ENCODE peak calls at places on chromosomes 1 and 21, in six cellular contexts. A is CD4-positive, alpha-beta T cell; T is effector memory CD4-positive, alpha-beta T cell; U is IMR-90; V is A673; J is OCI-LY7. P is an unnamed sample.

GRCh38 chr1:245365071-245365470 is 210.3 kb downstream of the KIF26B start:
- DNase-seq in T (no peak), U (no peak), V (no peak), A (no peak), J (peak; percentile 2), P (no peak)

GRCh38 chr1:208835082-208835467 is 590.9 kb upstream of the PLXNA2 start:
- DNase-seq in A (no peak), U (no peak), J (no peak), T (no peak), V (no peak), P (no peak)

GRCh38 chr1:84569216-84569615 is 5.0 kb downstream of the CTBS start:
- DNase-seq in T (no peak), A (no peak), J (no peak), V (no peak), U (no peak), P (no peak)

GRCh38 chr1:44049839-44050238 is 18.6 kb upstream of the SLC6A9 start:
- DNase-seq in V (no peak), T (no peak), J (no peak), U (peak; percentile 97), A (no peak), P (no peak)

GRCh38 chr1:188367669-188368068 is 1538.9 kb downstream of the PLA2G4A start:
- DNase-seq in T (no peak), U (no peak), V (no peak), A (no peak), J (no peak), P (no peak)

GRCh38 chr1:89170171-89171066 is 5.4 kb downstream of the GBP7 start:
- DNase-seq in A (no peak), V (no peak), T (no peak), U (no peak), J (no peak), P (no peak)

GRCh38 chr1:92992877-92993276 is 31.6 kb upstream of the DIPK1A start:
- DNase-seq in J (no peak), U (no peak), T (no peak), V (no peak), A (no peak), P (no peak)

GRCh38 chr1:90879281-90879680 is 142.6 kb downstream of the ZNF644 start:
- DNase-seq in U (peak; percentile 7), A (no peak), J (peak; percentile 24), T (no peak), V (peak; percentile 31), P (no peak)

GRCh38 chr1:84377480-84378095 is 20.7 kb upstream of the DNASE2B start:
- DNase-seq in T (no peak), J (no peak), U (peak; percentile 92), V (no peak), A (no peak), P (no peak)

GRCh38 chr1:12433323-12434053 is 184.5 kb downstream of the DHRS3 start:
- DNase-seq in A (no peak), U (peak; percentile 67), T (no peak), V (peak; percentile 69), J (no peak), P (no peak)

GRCh38 chr1:4161271-4162006 is 261.4 kb upstream of the C1orf174 start:
- DNase-seq in A (no peak), T (no peak), J (no peak), V (no peak), U (no peak), P (peak; percentile 78)

GRCh38 chr1:160739098-160739511 is at the start of gene SLAMF7:
- DNase-seq in U (no peak), V (no peak), J (no peak), A (no peak), T (peak; percentile 20), P (no peak)

GRCh38 chr1:114725230-114725629 is 8.7 kb upstream of the NRAS start:
- DNase-seq in T (no peak), U (peak; percentile 61), V (no peak), A (no peak), J (no peak), P (no peak)

GRCh38 chr1:3293563-3294080 is 160.8 kb upstream of the ARHGEF16 start:
- DNase-seq in V (no peak), J (no peak), T (no peak), U (no peak), A (no peak), P (peak; percentile 66)

GRCh38 chr1:67760030-67760821 is 73.0 kb downstream of the GNG12 start:
- DNase-seq in A (peak; percentile 44), J (peak; percentile 84), T (peak; percentile 12), U (peak; percentile 86), V (peak; percentile 70), P (no peak)

GRCh38 chr21:16117851-16118592 is 388.2 kb downstream of the USP25 start:
- DNase-seq in T (no peak), V (no peak), A (no peak), U (peak; percentile 88), J (no peak), P (no peak)

GRCh38 chr1:33169290-33170055 is 12.4 kb downstream of the TRIM62 start:
- DNase-seq in U (peak; percentile 35), T (no peak), J (no peak), V (no peak), A (no peak), P (no peak)

GRCh38 chr1:1001631-1002300 is 1.9 kb upstream of the HES4 start:
- DNase-seq in A (no peak), V (peak; percentile 78), T (peak; percentile 31), U (peak; percentile 51), J (peak; percentile 25), P (peak; percentile 98)

GRCh38 chr1:70353641-70354331 is 736 bp downstream of the ANKRD13C start:
- DNase-seq in T (no peak), J (no peak), A (peak; percentile 7), U (peak; percentile 74), V (no peak), P (no peak)

GRCh38 chr1:202888204-202888506 is 794 bp downstream of the RABIF start:
- DNase-seq in A (no peak), J (no peak), V (no peak), T (no peak), U (peak; percentile 28), P (no peak)

GRCh38 chr1:182446033-182446669 is 3.8 kb upstream of the RGSL1 start:
- DNase-seq in V (peak; percentile 65), A (no peak), J (peak; percentile 67), T (no peak), U (peak; percentile 40), P (no peak)

GRCh38 chr21:34775793-34776192 is 107.0 kb downstream of the CLIC6 start:
- DNase-seq in U (no peak), A (no peak), J (no peak), V (no peak), T (no peak), P (no peak)

GRCh38 chr21:44511219-44511937 is 28.6 kb downstream of the KRTAP10-1 start:
- DNase-seq in U (no peak), J (no peak), T (no peak), V (no peak), A (no peak), P (no peak)
- H3K27ac ChIP-seq in U (no peak overlapping the region), J (no peak overlapping the region), T (no peak overlapping the region), V (no peak overlapping the region), A (no peak overlapping the region), P (no peak overlapping the region)

GRCh38 chr1:55006931-55007330 is 8.2 kb downstream of the BSND start:
- DNase-seq in A (no peak), U (no peak), T (no peak), V (no peak), J (no peak), P (no peak)
- H3K27ac ChIP-seq in A (no peak overlapping the region), U (no peak overlapping the region), T (no peak overlapping the region), V (no peak overlapping the region), J (no peak overlapping the region), P (no peak overlapping the region)

GRCh38 chr1:100718581-100718980 is 961 bp upstream of the VCAM1 start:
- DNase-seq in A (no peak), V (no peak), T (no peak), J (no peak), U (no peak), P (no peak)

GRCh38 chr1:100720751-100721150 is 1.2 kb downstream of the VCAM1 start:
- DNase-seq in T (no peak), J (no peak), V (no peak), A (no peak), U (no peak), P (no peak)

GRCh38 chr1:100717218-100717617 is 2.3 kb upstream of the VCAM1 start:
- DNase-seq in A (no peak), U (no peak), J (no peak), T (no peak), V (no peak), P (no peak)

GRCh38 chr1:100721502-100722205 is 2.1 kb downstream of the VCAM1 start:
- DNase-seq in U (peak; percentile 96), A (no peak), V (peak; percentile 74), J (no peak), T (no peak), P (no peak)

GRCh38 chr1:100719490-100719889 is at the start of gene VCAM1:
- DNase-seq in V (peak; percentile 9), U (peak; percentile 57), J (no peak), T (no peak), A (no peak), P (no peak)
- H3K27ac ChIP-seq in V (no peak within 1 kb of the TSS), U (peak within 1 kb of the TSS; percentile 79), J (no peak within 1 kb of the TSS), T (no peak within 1 kb of the TSS), A (no peak within 1 kb of the TSS), P (no peak within 1 kb of the TSS)

GRCh38 chr1:205091043-205091740 is 6.9 kb upstream of the TMEM81 start:
- DNase-seq in A (no peak), U (peak; percentile 38), T (no peak), V (no peak), J (no peak), P (no peak)
- H3K27ac ChIP-seq in A (no peak overlapping the region), U (no peak overlapping the region), T (no peak overlapping the region), V (no peak overlapping the region), J (no peak overlapping the region), P (no peak overlapping the region)

P was measured in upper lobe of left lung.